ENCODE peak calls at places on chromosomes 3 and 15, in five cellular contexts. U, K, B, F and I are unnamed samples.

GRCh38 chr3:194140520-194141414 is 4.8 kb downstream of the HES1 start:
- DNase-seq in B (no peak), K (no peak), U (peak; percentile 64), F (peak; percentile 51), I (no peak)

GRCh38 chr3:149278911-149279310 is 54.5 kb downstream of the TM4SF18 start:
- DNase-seq in B (no peak), K (no peak), U (no peak), F (no peak), I (no peak)

GRCh38 chr3:62527484-62527883 is 154.1 kb upstream of the FEZF2 start:
- DNase-seq in B (no peak), K (no peak), U (no peak), F (no peak), I (no peak)

GRCh38 chr3:140334530-140334929 is 343.3 kb upstream of the TRIM42 start:
- DNase-seq in U (no peak), F (no peak), B (no peak), K (no peak), I (no peak)

GRCh38 chr3:36060950-36061349 is 319.4 kb upstream of the STAC start:
- DNase-seq in F (no peak), K (no peak), B (no peak), U (no peak), I (peak; percentile 1)

GRCh38 chr3:151156618-151157216 is 46.3 kb downstream of the GPR171 start:
- DNase-seq in K (no peak), U (peak; percentile 46), B (no peak), F (peak; percentile 67), I (peak; percentile 62)

GRCh38 chr3:48938156-48938555 is 19.5 kb downstream of the ARIH2 start:
- DNase-seq in K (no peak), B (no peak), U (no peak), F (peak; percentile 24), I (no peak)

GRCh38 chr3:154778057-154778456 is 302.1 kb upstream of the MME start:
- DNase-seq in U (no peak), B (no peak), K (no peak), F (no peak), I (no peak)

GRCh38 chr15:85766007-85766831 is 28.5 kb downstream of the KLHL25 start:
- DNase-seq in B (no peak), U (no peak), F (no peak), K (no peak), I (no peak)

GRCh38 chr3:23743141-23743784 is 62.5 kb upstream of the UBE2E1 start:
- DNase-seq in K (no peak), B (no peak), U (no peak), F (no peak), I (no peak)

GRCh38 chr3:63015614-63016016 is 140.4 kb upstream of the CADPS start:
- DNase-seq in F (peak; percentile 3), K (no peak), B (peak; percentile 74), U (no peak), I (no peak)

GRCh38 chr3:159172473-159172872 is 370.6 kb downstream of the MFSD1 start:
- DNase-seq in U (no peak), F (no peak), K (no peak), B (no peak), I (no peak)
- TF ChIP-seq KDM1A in U (no peak), F (no peak), K (no peak), B (no peak), I (no peak)

GRCh38 chr3:43180027-43180426 is 74.1 kb upstream of the POMGNT2 start:
- DNase-seq in F (peak; percentile 73), B (no peak), U (no peak), K (peak; percentile 26), I (no peak)
- TF ChIP-seq KDM1A in F (no peak), B (no peak), U (no peak), K (no peak), I (no peak)

GRCh38 chr3:108239082-108239481 is 16.9 kb upstream of the IFT57 start:
- DNase-seq in K (no peak), B (no peak), F (no peak), U (no peak), I (no peak)

GRCh38 chr3:108241721-108242120 is 19.5 kb upstream of the IFT57 start:
- DNase-seq in U (no peak), B (no peak), K (no peak), F (peak; percentile 87), I (no peak)

GRCh38 chr3:108243243-108243642 is 21.0 kb upstream of the IFT57 start:
- DNase-seq in F (no peak), K (no peak), U (no peak), B (no peak), I (no peak)

GRCh38 chr3:108241146-108241545 is 18.9 kb upstream of the IFT57 start:
- DNase-seq in K (no peak), F (no peak), U (no peak), B (no peak), I (no peak)

DNA sequence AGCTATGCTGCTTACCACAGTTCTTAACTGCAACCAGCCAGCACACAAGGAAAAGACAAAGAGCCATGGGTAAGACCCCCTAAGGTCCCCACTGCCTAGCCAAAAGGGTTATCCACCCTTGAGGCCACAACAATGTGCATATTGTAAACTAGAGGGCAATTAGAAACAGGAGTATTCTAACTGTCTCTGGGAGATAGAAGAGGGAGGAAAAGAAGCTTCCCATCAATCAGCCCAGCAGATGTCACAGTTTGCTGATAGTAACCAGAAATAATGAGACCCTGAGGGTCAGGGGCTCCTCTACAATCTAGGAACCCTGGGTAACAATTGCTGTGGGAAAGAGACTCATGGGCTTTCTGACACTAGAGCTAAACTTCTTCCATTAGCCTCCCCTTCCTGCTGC is 20.6 kb upstream of the IFT57 start:
- DNase-seq in B (no peak), F (no peak), K (no peak), U (no peak), I (no peak)
- TF ChIP-seq KDM1A in B (no peak), F (no peak), K (no peak), U (no peak), I (no peak)

GRCh38 chr15:73982251-73982962 is 9.7 kb downstream of the STOML1 start:
- DNase-seq in F (no peak), U (no peak), K (no peak), B (no peak), I (no peak)

GRCh38 chr15:73981761-73982222 is 10.3 kb downstream of the STOML1 start:
- DNase-seq in U (no peak), B (no peak), F (no peak), K (no peak), I (no peak)

GRCh38 chr15:73983773-73984172 is 8.3 kb downstream of the STOML1 start:
- DNase-seq in U (no peak), K (no peak), F (no peak), B (no peak), I (no peak)

GRCh38 chr15:73984208-73984979 is 7.7 kb downstream of the STOML1 start:
- DNase-seq in F (no peak), U (no peak), B (no peak), K (no peak), I (no peak)

GRCh38 chr15:73983211-73983727 is 8.8 kb downstream of the STOML1 start:
- DNase-seq in K (no peak), U (no peak), F (no peak), B (no peak), I (no peak)
- TF ChIP-seq KDM1A in K (no peak), U (no peak), F (no peak), B (no peak), I (no peak)

DNA sequence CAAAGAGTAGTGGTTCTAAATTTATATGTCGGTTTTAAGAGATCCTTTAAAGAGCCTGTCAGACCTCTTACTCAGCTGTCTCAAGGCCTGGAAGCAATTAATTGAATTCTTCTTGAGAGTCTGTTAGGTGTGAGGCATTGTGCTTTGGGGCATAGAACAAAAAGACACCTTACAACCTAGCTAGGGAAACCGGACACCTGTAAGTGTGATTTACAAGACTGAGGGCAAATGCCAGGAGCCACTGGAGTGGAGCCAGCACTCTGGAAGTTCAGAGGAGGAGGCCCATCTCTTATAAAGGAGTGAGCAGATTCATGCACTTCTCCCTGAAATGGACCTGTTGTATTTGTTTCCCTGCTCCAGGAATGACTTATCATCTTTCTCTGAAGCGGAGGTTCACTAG is 97.7 kb upstream of the NUDT16 start:
- DNase-seq in K (no peak), U (no peak), B (no peak), F (no peak), I (no peak)
- TF ChIP-seq KDM1A in K (no peak), U (no peak), B (no peak), F (no peak), I (no peak)

GRCh38 chr3:53490131-53490474 is 4.3 kb upstream of the CACNA1D start:
- DNase-seq in U (no peak), K (no peak), B (no peak), F (no peak), I (no peak)
- TF ChIP-seq KDM1A in U (no peak), K (no peak), B (no peak), F (no peak), I (no peak)

GRCh38 chr3:18135083-18135814 is 289.9 kb downstream of the SATB1 start:
- DNase-seq in U (no peak), B (no peak), K (no peak), F (no peak), I (no peak)
- TF ChIP-seq KDM1A in U (no peak), B (no peak), K (no peak), F (no peak), I (no peak)